ENCODE peak calls at places on chromosomes 2 and 18, in nine cellular contexts. O is right lobe of liver; L is Daoy; G is AG04450; W is activated gamma-delta T cell treated with anti-CD3 and anti-CD28 coated beads, Interleukin-2, amount 50 U/mL, for 16 hours; P is T-helper 2 cell; E is frontal cortex; D is neural crest cell; V is NCI-H2107. U is an unnamed sample.

GRCh38 chr2:169734172-169734847 is 678 bp downstream of the KLHL23 start:
- DNase-seq in D (peak; percentile 50), O (peak; percentile 64), G (no peak), P (no peak), V (no peak), E (peak; percentile 37), L (peak; percentile 40), W (no peak), U (peak; percentile 65)

GRCh38 chr2:40106061-40106460 is 327.0 kb upstream of the THUMPD2 start:
- DNase-seq in D (no peak), V (no peak), P (no peak), G (no peak), L (peak; percentile 10), W (no peak), E (no peak), O (no peak), U (no peak)

GRCh38 chr2:160783481-160783880 is 289.9 kb upstream of the RBMS1 start:
- DNase-seq in E (no peak), W (no peak), L (no peak), G (no peak), V (no peak), D (no peak), P (no peak), O (no peak), U (peak; percentile 21)

GRCh38 chr2:240032406-240033329 is 2.4 kb upstream of the OR6B2 start:
- DNase-seq in V (no peak), E (no peak), P (no peak), O (no peak), G (no peak), D (no peak), W (no peak), L (no peak), U (no peak)

GRCh38 chr2:173079968-173080860 is 4.6 kb downstream of the MAP3K20 start:
- DNase-seq in W (no peak), E (no peak), L (peak; percentile 13), V (no peak), D (no peak), P (no peak), O (no peak), G (peak; percentile 89), U (peak; percentile 91)

GRCh38 chr18:48621240-48621639 is 82.4 kb downstream of the CTIF start:
- DNase-seq in G (peak; percentile 59), O (no peak), V (no peak), L (peak; percentile 61), W (no peak), E (no peak), P (no peak), D (no peak), U (peak; percentile 75)

GRCh38 chr2:152861349-152861942 is 143.0 kb downstream of the ARL6IP6 start:
- DNase-seq in L (peak; percentile 5), E (no peak), P (no peak), W (no peak), O (no peak), D (peak; percentile 45), G (no peak), V (no peak), U (peak; percentile 30)

GRCh38 chr2:229675569-229675968 is 38.8 kb downstream of the DNER start:
- DNase-seq in L (no peak), G (no peak), W (no peak), E (no peak), V (no peak), P (no peak), D (no peak), O (no peak), U (no peak)

GRCh38 chr2:239743206-239743605 is 281.9 kb downstream of the NDUFA10 start:
- DNase-seq in D (no peak), E (no peak), V (no peak), P (no peak), O (no peak), W (no peak), L (no peak), G (no peak), U (no peak)

GRCh38 chr18:77000527-77000926 is 132.1 kb downstream of the MBP start:
- DNase-seq in G (no peak), P (peak; percentile 28), W (peak; percentile 19), D (peak; percentile 61), L (peak; percentile 30), V (no peak), O (no peak), E (peak; percentile 66), U (peak; percentile 76)

GRCh38 chr18:46174317-46175039 is 70.3 kb downstream of the HAUS1 start:
- DNase-seq in E (peak; percentile 44), G (no peak), P (no peak), L (peak; percentile 13), W (peak; percentile 14), V (no peak), O (peak; percentile 61), D (no peak), U (peak; percentile 74)

GRCh38 chr18:77984178-77984577 is 734.5 kb downstream of the GALR1 start:
- DNase-seq in G (no peak), D (no peak), P (no peak), W (no peak), L (no peak), V (no peak), O (no peak), E (no peak), U (no peak)

GRCh38 chr2:186459009-186459408 is 27.1 kb upstream of the ZC3H15 start:
- DNase-seq in E (no peak), L (no peak), O (no peak), V (peak; percentile 17), W (no peak), P (no peak), G (no peak), D (no peak), U (peak; percentile 63)

GRCh38 chr2:240640939-240641338 is 15.7 kb downstream of the GPR35 start:
- DNase-seq in O (peak; percentile 68), V (no peak), W (no peak), P (no peak), G (no peak), E (peak; percentile 48), L (no peak), D (peak; percentile 60), U (peak; percentile 55)

GRCh38 chr2:68193774-68194372 is 36.2 kb downstream of the PNO1 start:
- DNase-seq in V (no peak), E (no peak), D (no peak), L (peak; percentile 35), P (no peak), G (peak; percentile 8), W (no peak), O (no peak), U (peak; percentile 48)

GRCh38 chr18:44696892-44697291 is 16.2 kb downstream of the SETBP1 start:
- DNase-seq in D (no peak), L (no peak), E (no peak), W (no peak), P (no peak), O (peak; percentile 80), G (no peak), V (no peak), U (no peak)

GRCh38 chr2:54577035-54577434 is 120.9 kb downstream of the SPTBN1 start:
- DNase-seq in P (no peak), O (peak; percentile 78), E (no peak), W (no peak), D (no peak), V (no peak), L (no peak), G (no peak), U (no peak)

GRCh38 chr18:36398419-36398818 is 100.9 kb downstream of the FHOD3 start:
- DNase-seq in D (no peak), V (no peak), W (no peak), L (no peak), G (no peak), O (no peak), E (no peak), P (no peak), U (no peak)

GRCh38 chr18:36662000-36662399 is 166.8 kb downstream of the TPGS2 start:
- DNase-seq in O (no peak), W (no peak), P (no peak), G (no peak), E (no peak), L (no peak), D (no peak), V (no peak), U (peak; percentile 32)

GRCh38 chr18:77210249-77210648 is 39.4 kb upstream of the GALR1 start:
- DNase-seq in E (no peak), W (no peak), D (no peak), P (no peak), L (no peak), O (no peak), G (no peak), V (no peak), U (no peak)

U was measured in adipocyte.